ENCODE peak calls at places on chromosomes 3 and 15, in six cellular contexts. V, J, H, I, Z and O are unnamed samples.

GRCh38 chr3:69433938-69434263 is 48.0 kb upstream of the FRMD4B start:
- DNase-seq in H (no peak), I (no peak), J (no peak), Z (no peak), V (peak), O (no peak)

GRCh38 chr3:194095464-194095863 is 40.5 kb upstream of the HES1 start:
- DNase-seq in H (peak), V (no peak), I (no peak), Z (no peak), J (peak), O (no peak)

GRCh38 chr3:129161860-129162271 is 1.0 kb upstream of the ISY1 start:
- DNase-seq in J (no peak), V (no peak), H (peak), Z (no peak), I (no peak), O (peak)

GRCh38 chr3:46716461-46717441 is 918 bp downstream of the PRSS50 start:
- DNase-seq in H (no peak), J (no peak), I (no peak), V (no peak), Z (no peak), O (no peak)

GRCh38 chr15:39095218-39095879 is 485.5 kb upstream of the THBS1 start:
- DNase-seq in Z (no peak), V (no peak), J (no peak), H (no peak), I (no peak), O (no peak)

GRCh38 chr3:98846101-98846500 is 55.4 kb downstream of the DCBLD2 start:
- DNase-seq in J (no peak), H (no peak), Z (no peak), I (no peak), V (no peak), O (no peak)

GRCh38 chr3:125062904-125063618 is 7.3 kb upstream of the HEG1 start:
- DNase-seq in H (peak), Z (no peak), V (peak), J (peak), I (no peak), O (no peak)

GRCh38 chr3:59052803-59053411 is 3.1 kb upstream of the CFAP20DC start:
- DNase-seq in Z (no peak), I (peak), J (peak), H (peak), V (peak), O (peak)

GRCh38 chr3:153169793-153170386 is 7.9 kb downstream of the RAP2B start:
- DNase-seq in I (no peak), H (no peak), V (no peak), J (no peak), Z (no peak), O (no peak)

GRCh38 chr3:189316296-189317019 is 144.7 kb downstream of the TPRG1 start:
- DNase-seq in J (no peak), Z (no peak), H (peak), V (no peak), I (no peak), O (no peak)

GRCh38 chr15:96162322-96162721 is 168.2 kb upstream of the NR2F2 start:
- DNase-seq in I (peak), V (no peak), H (peak), Z (no peak), J (no peak), O (no peak)

GRCh38 chr3:27960133-27960532 is 238.0 kb upstream of the EOMES start:
- DNase-seq in V (no peak), J (no peak), I (no peak), H (no peak), Z (no peak), O (no peak)

GRCh38 chr3:103056552-103056951 is 621.7 kb downstream of the ZPLD1 start:
- DNase-seq in I (no peak), V (no peak), Z (no peak), J (no peak), H (peak), O (no peak)

GRCh38 chr3:57017481-57017880 is 43.0 kb upstream of the SPATA12 start:
- DNase-seq in H (peak), I (no peak), V (peak), Z (no peak), J (no peak), O (peak)
- TF ChIP-seq MAX in H (no peak), I (no peak), V (no peak), Z (no peak), J (no peak), O (no peak)

GRCh38 chr15:93072440-93073394 is 16.3 kb downstream of the RGMA start:
- DNase-seq in Z (no peak), J (peak), V (peak), I (peak), H (peak), O (peak)
- TF ChIP-seq MYC in Z (no peak), J (no peak), V (no peak), I (no peak), H (no peak), O (no peak)

GRCh38 chr3:188212308-188212969 is 58.5 kb downstream of the LPP start:
- DNase-seq in I (no peak), J (no peak), H (peak), V (peak), Z (no peak), O (no peak)
- TF ChIP-seq POLR2A in I (no peak), J (no peak), H (no peak), V (no peak), Z (no peak), O (no peak)

GRCh38 chr3:52481819-52482521 is 13.2 kb upstream of the STAB1 start:
- DNase-seq in Z (no peak), V (peak), H (no peak), J (peak), I (peak), O (peak)
- TF ChIP-seq MAX in Z (no peak), V (no peak), H (no peak), J (no peak), I (no peak), O (no peak)

GRCh38 chr3:54188176-54188791 is 65.9 kb downstream of the CACNA2D3 start:
- DNase-seq in J (peak), Z (no peak), V (peak), I (peak), H (peak), O (peak)
- TF ChIP-seq MYC in J (no peak), Z (no peak), V (no peak), I (no peak), H (no peak), O (no peak)

GRCh38 chr3:150545419-150546225 is 674 bp downstream of the SERP1 start:
- DNase-seq in I (peak), V (peak), Z (no peak), J (peak), H (peak), O (peak)

GRCh38 chr3:150544040-150544439 is 2.3 kb downstream of the SERP1 start:
- DNase-seq in H (no peak), Z (no peak), V (no peak), I (no peak), J (peak), O (no peak)

GRCh38 chr3:150544726-150545125 is 1.6 kb downstream of the SERP1 start:
- DNase-seq in J (peak), I (no peak), V (no peak), Z (no peak), H (peak), O (peak)

GRCh38 chr3:150543128-150543527 is 3.2 kb downstream of the SERP1 start:
- DNase-seq in J (no peak), V (no peak), I (no peak), H (no peak), Z (no peak), O (no peak)

DNA sequence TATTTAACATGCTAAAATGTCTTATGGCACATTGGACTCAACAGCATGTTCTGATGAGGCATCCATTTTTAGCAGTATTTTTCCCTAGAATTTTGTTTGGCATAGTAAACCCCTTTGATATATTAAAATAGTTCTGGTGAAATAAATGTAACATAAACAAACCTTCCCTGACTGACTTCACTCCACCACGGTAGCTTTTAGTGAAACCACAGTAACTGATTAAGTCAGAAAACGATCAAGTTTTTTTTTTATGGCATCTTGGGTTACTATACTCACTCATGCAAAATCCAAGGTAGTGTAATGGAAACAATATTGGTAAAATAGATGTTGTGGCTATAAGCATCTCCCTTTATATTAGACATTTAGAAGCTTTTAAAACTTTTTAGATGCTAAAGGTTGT is 2.8 kb downstream of the SERP1 start:
- DNase-seq in H (no peak), V (no peak), Z (no peak), I (no peak), J (no peak), O (no peak)
- TF ChIP-seq POLR2A in H (peak), V (no peak), Z (no peak), I (no peak), J (no peak), O (no peak)